ENCODE peak calls at places on chromosome 10, in seven cellular contexts. I is stimulated activated CD8-positive, alpha-beta memory T cell treated with anti-CD3 and anti-CD28 coated beads, Interleukin-12 subunit alpha, Interleukin-12 subunit beta, amount 100 ng/mL, for 1 hour; U is activated naive CD8-positive, alpha-beta T cell treated with anti-CD3 and anti-CD28 coated beads for 36 hours; Y is T-cell; A is activated CD4-positive, alpha-beta T cell treated with anti-CD3 and anti-CD28 coated beads, Interleukin-2, amount 50 U/mL, for 1 hour; G is fibroblast of the conjunctiva; F is LHCN-M2. S is an unnamed sample.

GRCh38 chr10:74917481-74918077 is 91.2 kb downstream of the KAT6B start:
- DNase-seq in I (no peak), U (no peak), Y (no peak), A (no peak), G (peak), F (peak), S (no peak)

GRCh38 chr10:25047088-25047487 is 30.7 kb downstream of the THNSL1 start:
- DNase-seq in I (no peak), U (no peak), Y (no peak), A (no peak), G (no peak), F (no peak), S (no peak)

GRCh38 chr10:82319046-82319445 is 444.1 kb downstream of the NRG3 start:
- DNase-seq in I (no peak), U (no peak), Y (no peak), A (no peak), G (no peak), F (no peak), S (no peak)

GRCh38 chr10:80075781-80076180 is 2.7 kb upstream of the TMEM254 start:
- DNase-seq in I (no peak), U (no peak), Y (no peak), A (no peak), G (no peak), F (peak), S (no peak)

GRCh38 chr10:103238506-103239252 is 7.0 kb upstream of the RPEL1 start:
- DNase-seq in I (no peak), U (no peak), Y (no peak), A (no peak), G (no peak), F (peak), S (no peak)

GRCh38 chr10:73888514-73888913 is 14.2 kb upstream of the CAMK2G start:
- DNase-seq in I (no peak), U (no peak), Y (no peak), A (no peak), G (no peak), F (peak), S (no peak)

GRCh38 chr10:69731698-69732097 is 70.0 kb upstream of the COL13A1 start:
- DNase-seq in I (no peak), U (no peak), Y (no peak), A (no peak), G (no peak), F (no peak), S (no peak)

GRCh38 chr10:11782793-11783557 is 40.2 kb upstream of the PROSER2 start:
- DNase-seq in I (no peak), U (no peak), Y (no peak), A (no peak), G (peak), F (peak), S (peak)

GRCh38 chr10:8369666-8370065 is 315.2 kb downstream of the GATA3 start:
- DNase-seq in I (no peak), U (no peak), Y (no peak), A (no peak), G (no peak), F (no peak), S (no peak)

GRCh38 chr10:22723783-22724182 is 9.4 kb upstream of the PIP4K2A start:
- DNase-seq in I (no peak), U (no peak), Y (no peak), A (no peak), G (no peak), F (no peak), S (no peak)

S was measured in SHP77 treated with DMSO at 0.1 percent for 48 hours.